ENCODE peak calls at places on chromosomes 3 and 15, in six cellular contexts. D is upper lobe of right lung, X is epithelial cell of prostate, T is RPMI8226, H is endothelial cell, B is transverse colon. K is an unnamed sample.

GRCh38 chr3:46447535-46447934 is 17.2 kb downstream of the LTF start:
- DNase-seq in B (no peak), T (no peak), X (no peak), D (no peak), H (no peak), K (no peak)

GRCh38 chr3:31356941-31357340 is 175.8 kb upstream of the STT3B start:
- DNase-seq in T (no peak), H (no peak), X (no peak), B (no peak), D (peak; percentile 86), K (no peak)

GRCh38 chr3:102106421-102107097 is 257.2 kb downstream of the NFKBIZ start:
- DNase-seq in X (no peak), B (no peak), T (no peak), H (no peak), D (no peak), K (no peak)

GRCh38 chr3:193594946-193595689 is 2.1 kb downstream of the OPA1 start:
- DNase-seq in T (no peak), D (no peak), B (no peak), X (no peak), H (no peak), K (peak; percentile 17)

GRCh38 chr3:68996356-68996995 is 17.0 kb downstream of the EOGT start:
- DNase-seq in T (no peak), B (no peak), X (peak; percentile 83), H (no peak), D (no peak), K (no peak)

GRCh38 chr3:132593241-132593949 is 3.7 kb upstream of the ACKR4 start:
- DNase-seq in T (no peak), X (no peak), H (no peak), D (no peak), B (no peak), K (no peak)

GRCh38 chr3:127018306-127018828 is 35.5 kb downstream of the PLXNA1 start:
- DNase-seq in X (no peak), D (no peak), B (no peak), T (no peak), H (no peak), K (no peak)

GRCh38 chr3:21621396-21621695 is 129.7 kb downstream of the ZNF385D start:
- DNase-seq in B (no peak), D (no peak), X (peak; percentile 26), T (no peak), H (no peak), K (peak; percentile 31)

GRCh38 chr3:70805044-70805732 is 492.8 kb upstream of the MDFIC2 start:
- DNase-seq in X (no peak), B (no peak), H (no peak), T (no peak), D (no peak), K (no peak)

GRCh38 chr3:172057624-172058023 is 18.2 kb downstream of the FNDC3B start:
- DNase-seq in D (no peak), T (no peak), B (no peak), X (no peak), H (no peak), K (no peak)

GRCh38 chr15:49238342-49238741 is 68.3 kb downstream of the GALK2 start:
- DNase-seq in T (no peak), X (no peak), D (no peak), B (no peak), H (no peak), K (no peak)

GRCh38 chr15:92149469-92149868 is 244.2 kb upstream of the ST8SIA2 start:
- DNase-seq in D (no peak), T (no peak), H (no peak), B (no peak), X (no peak), K (no peak)

GRCh38 chr3:129291487-129291886 is 12.8 kb downstream of the HMCES start:
- DNase-seq in D (no peak), X (no peak), H (no peak), B (no peak), T (no peak), K (no peak)

GRCh38 chr3:180808823-180809575 is 103.5 kb upstream of the FXR1 start:
- DNase-seq in D (no peak), T (peak; percentile 83), B (no peak), X (no peak), H (no peak), K (no peak)

GRCh38 chr15:47801522-47801921 is 84.2 kb downstream of the SEMA6D start:
- DNase-seq in B (no peak), D (no peak), T (no peak), X (peak; percentile 64), H (no peak), K (no peak)

GRCh38 chr3:13580256-13581023 is 31.5 kb downstream of the FBLN2 start:
- DNase-seq in H (no peak), T (peak; percentile 81), D (peak; percentile 52), B (no peak), X (peak; percentile 85), K (no peak)

GRCh38 chr15:83670628-83671027 is 16.7 kb downstream of the ADAMTSL3 start:
- DNase-seq in X (no peak), D (no peak), B (no peak), H (no peak), T (no peak), K (no peak)

GRCh38 chr3:128931046-128931445 is 51.6 kb downstream of the ACAD9 start:
- DNase-seq in H (no peak), D (no peak), T (no peak), B (no peak), X (no peak), K (no peak)

GRCh38 chr3:12943124-12944021 is 102.0 kb upstream of the RPL32 start:
- DNase-seq in D (no peak), B (no peak), X (no peak), H (no peak), T (no peak), K (no peak)